ENCODE peak calls at places on chromosomes 2 and 18, in five cellular contexts. M is neuronal stem cell, H is trophoblast cell, B is H1, G is IMR-90. X is an unnamed sample.

GRCh38 chr2:8392098-8392844 is 289.6 kb upstream of the ID2 start:
- DNase-seq in M (no peak), H (no peak), B (peak), G (no peak), X (peak)

GRCh38 chr2:98898423-98898841 is 37.6 kb downstream of the CRACDL start:
- DNase-seq in M (no peak), H (peak), B (peak), G (no peak), X (no peak)

GRCh38 chr18:56637897-56638231 is 528 bp downstream of the TXNL1 start:
- DNase-seq in M (no peak), H (peak), B (no peak), G (no peak), X (no peak)

GRCh38 chr2:98912221-98912851 is 23.7 kb downstream of the CRACDL start:
- DNase-seq in M (no peak), H (no peak), B (peak), G (peak), X (peak)

GRCh38 chr18:41126541-41127235 is 828.3 kb upstream of the PIK3C3 start:
- DNase-seq in M (no peak), H (no peak), B (no peak), G (peak), X (no peak)

GRCh38 chr18:45626330-45627203 is 11.3 kb downstream of the SLC14A2 start:
- DNase-seq in M (peak), H (no peak), B (peak), G (peak), X (peak)

GRCh38 chr18:27142891-27143290 is 42.2 kb downstream of the CHST9 start:
- DNase-seq in M (no peak), H (peak), B (no peak), G (no peak), X (no peak)

GRCh38 chr18:9038277-9038871 is 64.1 kb upstream of the NDUFV2 start:
- DNase-seq in M (no peak), H (peak), B (no peak), G (peak), X (no peak)

GRCh38 chr2:184875212-184875611 is 276.9 kb downstream of the ZNF804A start:
- DNase-seq in M (no peak), H (no peak), B (no peak), G (no peak), X (no peak)

GRCh38 chr2:235944591-235944990 is 223.6 kb downstream of the GBX2 start:
- DNase-seq in M (no peak), H (no peak), B (no peak), G (no peak), X (no peak)

GRCh38 chr2:147641644-147642043 is 203.2 kb upstream of the ACVR2A start:
- DNase-seq in M (no peak), H (peak), B (no peak), G (peak), X (no peak)

GRCh38 chr18:13375302-13376255 is 157.0 kb downstream of the LDLRAD4 start:
- DNase-seq in M (no peak), H (peak), B (no peak), G (peak), X (no peak)

GRCh38 chr18:26089247-26090129 is 925 bp downstream of the SS18 start:
- DNase-seq in M (peak), H (peak), B (peak), G (peak), X (peak)

GRCh38 chr2:105324732-105325131 is 4.8 kb downstream of the TGFBRAP1 start:
- DNase-seq in M (no peak), H (peak), B (no peak), G (peak), X (no peak)

GRCh38 chr2:149993316-149993715 is 405.7 kb upstream of the MMADHC start:
- DNase-seq in M (no peak), H (no peak), B (no peak), G (no peak), X (no peak)
- H2BK120ac ChIP-seq in M (no peak), H (no peak), B (no peak), G (no peak), X (no peak)

DNA sequence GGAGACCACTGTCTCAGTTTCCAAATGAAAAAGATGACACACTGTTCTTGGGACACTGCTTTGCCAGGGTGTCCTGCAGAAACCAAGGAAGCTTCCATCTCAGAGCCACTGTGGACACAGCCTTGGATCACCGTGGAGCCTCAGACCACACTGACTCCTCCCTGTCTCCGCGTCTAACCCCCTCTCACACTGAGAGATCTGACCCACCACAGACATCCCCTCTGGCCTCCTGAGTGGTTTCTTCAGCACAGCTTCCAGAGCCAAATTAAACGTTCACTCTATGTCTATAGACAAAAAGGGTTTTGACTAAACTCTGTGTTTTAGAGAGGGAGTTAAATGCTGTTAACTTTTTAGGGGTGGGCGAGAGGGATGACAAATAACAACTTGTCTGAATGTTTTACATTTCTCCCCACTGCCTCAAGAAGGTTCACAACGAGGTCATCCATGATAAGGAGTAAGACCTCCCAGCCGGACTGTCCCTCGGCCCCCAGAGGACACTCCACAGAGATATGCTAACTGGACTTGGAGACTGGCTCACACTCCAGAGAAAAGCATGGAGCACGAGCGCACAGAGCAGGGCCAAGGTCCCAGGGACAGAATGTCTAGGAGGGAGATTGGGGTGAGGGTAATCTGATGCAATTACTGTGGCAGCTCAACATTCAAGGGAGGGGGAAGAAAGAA is 113.4 kb upstream of the PKDCC start:
- DNase-seq in M (no peak), H (no peak), B (no peak), G (peak), X (no peak)
- H2BK120ac ChIP-seq in M (no peak), H (no peak), B (peak), G (peak), X (no peak)

DNA sequence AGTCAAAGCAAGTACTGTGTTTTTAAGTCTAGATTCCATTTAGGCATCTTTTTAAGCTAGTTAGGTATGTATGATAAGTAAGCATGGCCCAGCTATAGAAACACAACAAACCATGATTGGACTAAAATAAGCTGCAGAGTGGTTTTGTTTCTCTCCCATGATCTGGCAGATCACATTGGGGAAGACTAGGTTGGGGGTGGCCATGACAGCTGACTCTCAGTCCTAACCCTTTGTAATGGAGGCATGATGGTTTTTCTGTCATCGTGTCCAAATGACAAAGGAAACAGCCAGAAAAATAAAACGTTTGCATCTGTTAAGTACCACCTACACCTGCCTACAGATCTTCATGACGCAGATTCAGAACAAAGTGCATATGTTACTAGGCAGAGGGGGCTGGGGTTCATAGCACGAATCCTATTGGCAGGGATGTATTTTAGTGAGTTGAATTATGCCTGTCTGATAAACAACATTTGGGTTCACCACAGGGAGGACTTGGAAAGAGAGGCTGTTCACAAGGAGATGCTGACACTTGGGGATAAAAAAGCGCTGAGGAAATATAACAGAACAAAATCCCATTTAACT is 33.8 kb upstream of the GALNT5 start:
- DNase-seq in M (no peak), H (no peak), B (no peak), G (no peak), X (no peak)
- H2BK120ac ChIP-seq in M (no peak), H (no peak), B (no peak), G (no peak), X (no peak)

DNA sequence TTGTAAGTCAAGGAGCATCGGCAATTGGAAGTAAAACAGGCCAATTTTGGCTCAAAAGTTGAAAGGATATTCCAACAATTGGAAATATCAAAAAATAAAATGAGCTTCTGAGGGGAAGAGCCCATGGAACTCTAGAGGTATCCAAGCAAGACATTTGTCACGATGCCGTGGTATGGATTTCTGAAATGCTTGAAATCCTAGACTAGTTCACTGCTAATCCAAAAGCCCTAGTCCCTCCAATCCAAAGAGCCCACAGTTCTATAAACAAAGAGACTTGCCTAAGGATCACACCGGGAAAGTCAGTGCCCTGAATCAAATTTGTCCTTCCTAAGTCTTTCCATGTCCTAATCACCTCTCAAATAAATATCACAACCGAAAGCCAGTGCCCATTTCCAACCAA is 85.1 kb downstream of the CLHC1 start:
- DNase-seq in M (no peak), H (peak), B (no peak), G (no peak), X (no peak)
- H2BK120ac ChIP-seq in M (no peak), H (no peak), B (no peak), G (no peak), X (no peak)

GRCh38 chr2:218259099-218259921 is 1.5 kb upstream of the GPBAR1 start:
- DNase-seq in M (no peak), H (peak), B (no peak), G (peak), X (no peak)
- H2BK120ac ChIP-seq in M (no peak), H (peak), B (no peak), G (peak), X (no peak)

DNA sequence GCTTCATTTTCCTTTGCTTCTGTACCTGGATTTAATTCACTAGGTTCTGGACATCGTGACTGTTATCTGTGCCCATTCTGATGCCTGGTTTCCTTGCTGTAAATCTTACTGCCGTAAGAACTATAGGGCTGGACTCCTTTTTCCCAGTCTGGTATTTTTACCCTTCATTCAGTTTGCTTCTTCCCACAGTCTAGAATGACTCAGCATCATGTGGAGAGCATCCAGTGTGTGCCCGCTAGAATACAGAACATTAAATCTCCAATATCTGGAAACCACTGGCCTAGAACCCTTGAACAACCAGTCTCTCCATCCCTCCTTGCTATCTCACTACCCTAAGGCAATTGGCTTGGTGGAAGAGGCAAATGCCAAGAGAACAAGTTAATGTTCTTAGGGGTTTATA is 1075.4 kb upstream of the ZEB2 start:
- DNase-seq in M (no peak), H (no peak), B (no peak), G (no peak), X (no peak)
- H2BK120ac ChIP-seq in M (no peak), H (no peak), B (no peak), G (peak), X (no peak)

GRCh38 chr2:70029814-70030409 is 57.4 kb upstream of the PCBP1 start:
- DNase-seq in M (peak), H (peak), B (peak), G (peak), X (peak)
- H2BK120ac ChIP-seq in M (no peak), H (peak), B (no peak), G (peak), X (no peak)